ENCODE peak calls at places on chromosomes 12 and 14, in five cellular contexts. J is right cardiac atrium; T is CD8-positive, alpha-beta memory T cell; L is substantia nigra; Y is SK-N-SH. W is an unnamed sample.

GRCh38 chr12:106179086-106179485 is 40.3 kb upstream of the NUAK1 start:
- DNase-seq in Y (no peak), T (no peak), L (no peak), J (no peak), W (no peak)

GRCh38 chr14:67551940-67552339 is 18.9 kb downstream of the PLEKHH1 start:
- DNase-seq in Y (no peak), J (no peak), T (no peak), L (no peak), W (no peak)

GRCh38 chr12:76883826-76884225 is 5.0 kb upstream of the CSRP2 start:
- DNase-seq in T (no peak), Y (no peak), J (peak; percentile 71), L (no peak), W (no peak)

GRCh38 chr12:2691001-2691339 is 103.8 kb upstream of the FKBP4 start:
- DNase-seq in L (no peak), T (peak; percentile 64), J (peak; percentile 68), Y (no peak), W (no peak)

GRCh38 chr14:38210587-38211257 is 3.0 kb downstream of the SSTR1 start:
- DNase-seq in Y (no peak), T (no peak), L (no peak), J (no peak), W (no peak)

GRCh38 chr12:43238281-43238680 is 313.7 kb downstream of the ADAMTS20 start:
- DNase-seq in Y (no peak), L (no peak), J (no peak), T (no peak), W (no peak)

GRCh38 chr14:68986926-68987652 is 8.0 kb upstream of the ACTN1 start:
- DNase-seq in T (no peak), L (no peak), J (no peak), Y (no peak), W (no peak)

GRCh38 chr14:72851660-72852059 is 42.2 kb downstream of the DPF3 start:
- DNase-seq in T (no peak), J (no peak), L (no peak), Y (no peak), W (no peak)

GRCh38 chr14:79379266-79379665 is 832.0 kb downstream of the DIO2 start:
- DNase-seq in Y (no peak), T (no peak), L (no peak), J (no peak), W (no peak)

GRCh38 chr14:55904086-55904485 is 214.1 kb upstream of the PELI2 start:
- DNase-seq in T (no peak), J (no peak), L (no peak), Y (no peak), W (no peak)

GRCh38 chr14:76698191-76698590 is 63.1 kb upstream of the VASH1 start:
- DNase-seq in L (no peak), T (no peak), Y (no peak), J (no peak), W (no peak)

GRCh38 chr12:127620956-127621355 is 646.0 kb upstream of the TMEM132C start:
- DNase-seq in L (no peak), Y (no peak), T (no peak), J (no peak), W (no peak)

GRCh38 chr14:30620178-30620577 is 1.9 kb upstream of the SCFD1 start:
- DNase-seq in Y (no peak), L (no peak), J (no peak), T (no peak), W (no peak)

GRCh38 chr14:31275731-31276130 is 68.1 kb upstream of the HECTD1 start:
- DNase-seq in T (no peak), L (no peak), J (no peak), Y (no peak), W (no peak)

GRCh38 chr12:2179953-2180736 is 127.4 kb downstream of the CACNA1C start:
- DNase-seq in L (no peak), Y (no peak), J (peak; percentile 87), T (no peak), W (peak; percentile 59)

GRCh38 chr12:7989827-7990491 is 42.6 kb upstream of the FOXJ2 start:
- DNase-seq in Y (no peak), L (no peak), T (peak; percentile 34), J (peak; percentile 61), W (no peak)

GRCh38 chr12:20220339-20220738 is 148.0 kb upstream of the PDE3A start:
- DNase-seq in Y (no peak), J (no peak), L (no peak), T (no peak), W (no peak)

GRCh38 chr14:60963761-60964160 is 17.1 kb downstream of the TRMT5 start:
- DNase-seq in T (no peak), Y (no peak), J (no peak), L (no peak), W (no peak)

GRCh38 chr14:50937325-50937724 is 7.0 kb downstream of the PYGL start:
- DNase-seq in J (no peak), Y (no peak), L (no peak), T (no peak), W (no peak)

GRCh38 chr12:116502989-116503496 is 56.1 kb upstream of the MAP1LC3B2 start:
- DNase-seq in T (no peak), L (no peak), Y (no peak), J (no peak), W (no peak)

GRCh38 chr12:82708507-82708906 is 21.8 kb downstream of the TMTC2 start:
- DNase-seq in Y (peak; percentile 37), J (peak; percentile 65), L (peak; percentile 84), T (no peak), W (peak; percentile 42)

GRCh38 chr14:85533821-85534271 is 3.9 kb downstream of the FLRT2 start:
- DNase-seq in Y (no peak), J (peak; percentile 63), T (no peak), L (no peak), W (no peak)

GRCh38 chr12:23550753-23551152 is 398.7 kb downstream of the SOX5 start:
- DNase-seq in J (no peak), T (no peak), Y (no peak), L (no peak), W (no peak)

GRCh38 chr14:71060795-71061455 is 153.7 kb downstream of the PCNX1 start:
- DNase-seq in Y (no peak), L (no peak), J (no peak), T (no peak), W (no peak)

GRCh38 chr14:71062581-71063303 is 155.5 kb downstream of the PCNX1 start:
- DNase-seq in J (no peak), Y (no peak), T (no peak), L (no peak), W (no peak)

GRCh38 chr14:71060274-71060673 is 153.0 kb downstream of the PCNX1 start:
- DNase-seq in J (no peak), Y (no peak), L (no peak), T (no peak), W (no peak)

GRCh38 chr14:71063351-71063750 is 156.1 kb downstream of the PCNX1 start:
- DNase-seq in L (no peak), T (no peak), Y (no peak), J (no peak), W (no peak)

DNA sequence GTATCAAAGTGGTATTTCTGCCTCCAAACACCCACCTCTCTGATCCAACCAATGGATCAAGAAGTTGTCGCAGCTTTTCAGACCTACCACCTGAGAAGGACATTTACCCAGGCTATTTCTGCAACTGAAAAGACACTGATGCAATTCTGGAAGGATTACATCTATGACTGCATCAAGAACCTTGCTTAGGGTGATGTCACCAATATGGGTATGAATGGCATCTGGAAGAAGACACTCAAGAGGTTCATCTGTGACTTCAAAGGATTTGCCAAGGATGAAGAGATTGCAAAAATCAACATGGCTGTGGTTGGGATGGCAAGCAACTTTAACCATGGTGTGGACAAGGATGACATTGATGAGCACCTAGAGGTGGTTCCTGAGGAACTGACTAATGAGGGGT is 154.2 kb downstream of the PCNX1 start:
- DNase-seq in J (no peak), L (no peak), Y (no peak), T (no peak), W (no peak)
- H3K27ac ChIP-seq in J (no peak overlapping the region), L (no peak overlapping the region), Y (no peak overlapping the region), T (no peak overlapping the region), W (no peak overlapping the region)

DNA sequence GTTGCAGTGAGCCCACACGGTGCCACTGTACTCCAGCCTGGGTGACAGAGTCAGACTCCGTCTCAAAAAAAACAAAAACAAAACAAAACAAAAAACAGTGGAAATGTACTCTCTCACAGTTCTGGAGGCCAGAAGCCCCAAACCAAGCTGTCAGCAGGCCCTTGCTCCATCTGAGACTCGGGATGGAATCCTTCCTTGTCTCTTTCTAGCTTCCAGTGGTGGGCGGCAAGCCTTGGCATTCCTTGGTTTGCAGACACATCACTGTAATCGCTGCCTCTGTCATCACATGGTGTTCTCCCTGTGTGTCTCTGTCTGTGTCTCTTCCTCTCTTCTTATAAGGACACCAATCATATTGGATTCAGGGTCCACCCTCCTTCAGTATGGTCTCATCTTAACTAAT is 6.4 kb downstream of the TNS2 start:
- DNase-seq in Y (no peak), L (no peak), J (no peak), T (no peak), W (no peak)
- H3K27ac ChIP-seq in Y (no peak overlapping the region), L (no peak overlapping the region), J (no peak overlapping the region), T (no peak overlapping the region), W (no peak overlapping the region)

DNA sequence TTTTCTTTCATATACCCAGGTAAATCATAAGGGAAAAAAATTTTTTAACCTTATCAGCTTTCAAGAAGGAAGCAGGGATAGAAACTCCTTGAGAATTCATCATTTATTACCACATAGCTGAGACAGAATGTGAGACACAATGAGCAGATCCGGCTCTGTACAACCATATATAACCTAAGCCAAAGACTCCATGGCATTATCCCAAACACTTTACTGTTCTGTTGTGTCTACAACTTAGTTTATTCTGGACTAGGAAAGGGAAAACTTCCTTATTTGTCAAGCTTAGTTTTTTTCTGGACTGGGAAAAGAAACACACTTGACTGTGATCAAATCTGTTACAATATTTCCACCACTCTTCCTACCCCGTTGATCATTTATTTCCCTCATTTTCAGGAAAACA is 38.3 kb upstream of the CATSPERB start:
- DNase-seq in L (no peak), Y (no peak), J (no peak), T (no peak), W (no peak)
- H3K27ac ChIP-seq in L (no peak overlapping the region), Y (no peak overlapping the region), J (no peak overlapping the region), T (no peak overlapping the region), W (no peak overlapping the region)

GRCh38 chr12:93426406-93426805 is 15.3 kb downstream of the UBE2N start:
- DNase-seq in Y (no peak), T (no peak), J (no peak), L (no peak), W (no peak)
- H3K27ac ChIP-seq in Y (no peak overlapping the region), T (no peak overlapping the region), J (no peak overlapping the region), L (no peak overlapping the region), W (no peak overlapping the region)

GRCh38 chr12:121438905-121439304 is 39.0 kb downstream of the RNF34 start:
- DNase-seq in J (no peak), T (no peak), L (peak; percentile 49), Y (no peak), W (peak; percentile 55)
- H3K27ac ChIP-seq in J (no peak overlapping the region), T (no peak overlapping the region), L (peak overlapping the region; percentile 65), Y (no peak overlapping the region), W (peak overlapping the region; percentile 69)

GRCh38 chr12:24822121-24822899 is 126.6 kb downstream of the BCAT1 start:
- DNase-seq in J (no peak), L (no peak), Y (no peak), T (no peak), W (no peak)
- H3K27ac ChIP-seq in J (no peak overlapping the region), L (no peak overlapping the region), Y (no peak overlapping the region), T (no peak overlapping the region), W (no peak overlapping the region)

DNA sequence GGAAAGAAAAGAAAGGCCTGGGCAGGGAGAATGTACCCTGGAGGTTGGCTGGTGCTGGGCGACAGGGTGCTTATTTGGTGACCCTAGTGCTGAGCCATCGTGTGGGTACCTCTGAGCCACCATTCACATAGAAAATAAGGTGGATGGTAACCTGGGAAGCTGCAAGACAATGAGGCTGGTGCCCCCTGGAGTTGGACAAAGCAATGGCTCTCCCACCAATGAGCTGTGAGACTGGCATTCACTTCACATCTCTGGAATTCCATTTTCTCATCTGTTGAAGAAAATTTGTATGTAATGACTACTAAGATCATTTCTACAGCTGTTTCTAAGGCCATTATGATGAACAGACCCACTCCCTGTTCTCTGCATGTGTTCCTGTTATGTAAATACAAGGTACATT is 63.1 kb upstream of the IGF1 start:
- DNase-seq in Y (no peak), J (no peak), T (no peak), L (no peak), W (no peak)
- H3K27ac ChIP-seq in Y (peak overlapping the region; percentile 59), J (no peak overlapping the region), T (no peak overlapping the region), L (no peak overlapping the region), W (no peak overlapping the region)